ENCODE peak calls at places on chromosomes 13 and 19, in four cellular contexts. I is pancreas, E is OCI-LY7, S is breast epithelium. Q is an unnamed sample.

GRCh38 chr19:34260771-34261173 is 6.4 kb downstream of the GARRE1 start:
- DNase-seq in E (no peak), S (no peak), I (no peak), Q (no peak)

GRCh38 chr13:110197041-110197440 is 109.9 kb downstream of the COL4A1 start:
- DNase-seq in S (no peak), I (no peak), E (no peak), Q (no peak)

GRCh38 chr13:42883771-42884170 is 102.4 kb downstream of the FAM216B start:
- DNase-seq in S (no peak), E (no peak), I (no peak), Q (no peak)

GRCh38 chr19:34998777-34999497 is 1.2 kb upstream of the GRAMD1A start:
- DNase-seq in S (no peak), E (no peak), I (peak), Q (no peak)

GRCh38 chr19:21322528-21322927 is 6.7 kb downstream of the ZNF708 start:
- DNase-seq in I (no peak), S (no peak), E (no peak), Q (no peak)

GRCh38 chr19:6753178-6754031 is 13.8 kb downstream of the SH2D3A start:
- DNase-seq in E (peak), S (no peak), I (peak), Q (peak)

GRCh38 chr19:13788991-13789390 is 6.3 kb upstream of the ZSWIM4 start:
- DNase-seq in E (peak), S (no peak), I (no peak), Q (peak)

GRCh38 chr13:25214371-25215252 is 42.5 kb upstream of the AMER2 start:
- DNase-seq in S (no peak), E (no peak), I (no peak), Q (no peak)

GRCh38 chr13:69280399-69280798 is 827.2 kb upstream of the ATXN8OS start:
- DNase-seq in S (no peak), I (no peak), E (no peak), Q (no peak)

GRCh38 chr13:41622545-41623429 is 165.4 kb downstream of the RGCC start:
- DNase-seq in S (no peak), E (peak), I (no peak), Q (no peak)

GRCh38 chr19:16285769-16286564 is 38.7 kb upstream of the KLF2 start:
- DNase-seq in E (no peak), I (no peak), S (no peak), Q (no peak)

GRCh38 chr19:10651821-10652220 is 2.3 kb upstream of the ILF3 start:
- DNase-seq in S (no peak), I (no peak), E (peak), Q (no peak)

GRCh38 chr19:56687036-56687435 is 15.5 kb upstream of the ZNF835 start:
- DNase-seq in S (no peak), I (no peak), E (no peak), Q (no peak)

GRCh38 chr13:100440756-100441421 is 147.7 kb downstream of the GGACT start:
- DNase-seq in E (no peak), S (no peak), I (no peak), Q (no peak)

GRCh38 chr13:26412263-26412662 is 145.2 kb upstream of the WASF3 start:
- DNase-seq in S (no peak), I (no peak), E (no peak), Q (no peak)

GRCh38 chr13:85567909-85568308 is 231.3 kb downstream of the SLITRK6 start:
- DNase-seq in E (no peak), I (no peak), S (no peak), Q (no peak)

GRCh38 chr13:60267498-60268202 is 103.9 kb upstream of the DIAPH3 start:
- DNase-seq in E (peak), S (no peak), I (peak), Q (no peak)

GRCh38 chr13:101649490-101650126 is 197.1 kb downstream of the ITGBL1 start:
- DNase-seq in S (no peak), I (no peak), E (no peak), Q (no peak)

GRCh38 chr13:43102304-43102703 is 78.9 kb downstream of the DNAJC15 start:
- DNase-seq in E (no peak), S (no peak), I (no peak), Q (no peak)

GRCh38 chr13:91398413-91399188 is at the start of gene GPC5:
- DNase-seq in I (peak), S (peak), E (peak), Q (peak)

GRCh38 chr19:29446331-29446730 is 79.5 kb upstream of the VSTM2B start:
- DNase-seq in E (no peak), S (no peak), I (no peak), Q (no peak)

GRCh38 chr13:79837741-79838450 is 356.9 kb downstream of the NDFIP2 start:
- DNase-seq in I (no peak), E (no peak), S (no peak), Q (no peak)

GRCh38 chr19:40529093-40529954 is 47.3 kb upstream of the SHKBP1 start:
- DNase-seq in S (peak), E (peak), I (peak), Q (peak)

GRCh38 chr13:45518525-45519235 is 53.9 kb downstream of the COG3 start:
- DNase-seq in E (no peak), S (no peak), I (no peak), Q (no peak)

GRCh38 chr19:49635530-49636229 is 4.3 kb downstream of the RRAS start:
- DNase-seq in E (no peak), S (no peak), I (no peak), Q (no peak)

GRCh38 chr19:49638360-49638759 is 1.6 kb downstream of the RRAS start:
- DNase-seq in I (peak), S (no peak), E (no peak), Q (no peak)

GRCh38 chr19:49639401-49640112 is 386 bp downstream of the RRAS start:
- DNase-seq in E (no peak), S (no peak), I (peak), Q (no peak)

GRCh38 chr19:49637865-49638350 is 2.0 kb downstream of the RRAS start:
- DNase-seq in I (peak), E (no peak), S (peak), Q (no peak)

DNA sequence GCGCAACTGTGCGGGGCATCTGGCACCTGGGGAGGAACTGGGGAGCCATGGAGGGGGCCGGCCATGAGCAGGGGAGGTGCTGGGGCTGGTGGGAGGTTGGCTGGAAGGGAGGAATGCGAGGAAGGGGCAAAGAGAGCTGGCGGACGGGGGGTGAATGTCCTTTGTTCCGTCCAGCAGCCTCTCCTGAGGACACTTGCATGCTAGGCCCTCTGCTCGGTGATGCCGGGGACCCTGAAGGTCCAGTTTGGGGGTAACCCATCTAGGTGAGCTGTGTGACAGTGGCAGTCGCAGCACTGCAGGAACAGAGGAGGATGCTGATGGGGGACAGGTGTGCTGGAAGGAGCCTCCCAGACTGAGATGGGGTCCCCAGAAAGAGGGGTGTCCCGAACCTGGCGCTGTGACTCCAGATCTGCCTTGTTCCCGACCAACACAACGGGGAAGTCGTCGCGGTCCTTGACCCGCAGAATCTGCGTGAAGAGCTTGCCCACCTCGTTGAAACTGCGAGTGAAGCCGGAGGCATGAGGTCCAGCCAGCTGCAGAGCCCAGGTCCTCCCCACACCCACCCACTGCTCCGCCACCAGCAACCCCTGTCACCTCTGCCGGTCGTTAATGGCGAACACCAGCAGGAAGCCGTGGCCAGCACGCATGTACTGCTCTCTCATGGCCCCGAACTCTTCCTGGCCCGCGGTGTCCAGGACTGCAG is 3.6 kb downstream of the RRAS start:
- DNase-seq in S (no peak), I (peak), E (no peak), Q (no peak)
- H3K27ac ChIP-seq in S (peak), I (no peak), E (no peak), Q (no peak)

GRCh38 chr19:2064788-2065524 is 13.9 kb upstream of the MKNK2 start:
- DNase-seq in S (no peak), I (no peak), E (no peak), Q (no peak)
- TF ChIP-seq CTCF in S (peak), I (no peak), E (no peak), Q (no peak)

DNA sequence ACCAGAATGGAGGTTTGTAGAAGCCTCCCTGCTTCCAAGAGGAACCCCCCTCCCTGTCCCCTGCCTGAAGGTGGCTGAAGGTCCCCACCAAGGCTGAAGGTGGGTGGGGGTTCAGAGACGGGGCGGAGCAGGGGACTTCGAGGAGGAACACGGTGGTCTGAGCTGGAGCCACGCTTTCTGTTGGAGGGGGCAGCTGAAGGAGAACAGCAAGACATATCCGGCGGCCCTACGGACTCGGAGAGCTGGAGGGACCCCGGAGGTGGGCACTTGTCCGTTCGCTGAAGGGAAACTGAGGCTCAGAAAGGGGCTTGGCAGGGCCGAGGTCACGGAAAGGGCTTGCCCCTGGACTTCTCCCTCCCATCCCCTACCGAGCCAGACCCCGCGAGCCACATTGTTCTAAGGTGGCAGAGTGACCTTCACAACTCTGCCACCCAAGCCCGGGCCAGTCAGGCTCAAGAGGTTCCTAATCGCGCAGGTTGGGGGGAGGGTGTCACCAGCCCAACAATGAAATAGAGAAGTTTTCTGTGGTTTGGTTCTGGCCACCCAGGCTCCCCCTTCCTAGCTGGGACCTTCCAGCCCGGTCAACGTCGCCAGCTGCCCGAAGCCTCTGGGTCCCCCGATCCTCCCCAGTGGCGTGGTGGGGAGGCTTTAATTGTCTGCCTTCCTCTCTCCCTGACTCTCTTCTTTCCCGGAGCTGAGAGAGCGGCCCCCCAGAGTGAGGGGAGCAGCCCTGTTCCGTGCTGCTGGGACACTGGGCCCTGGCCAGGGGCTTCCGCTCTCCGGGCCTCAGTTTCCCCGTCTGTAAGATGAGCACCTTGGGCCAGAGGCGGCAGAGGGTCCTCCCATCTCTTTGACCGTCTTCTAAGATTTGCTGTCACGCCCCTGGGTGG is 15.5 kb upstream of the KCNN1 start:
- DNase-seq in E (no peak), S (no peak), I (no peak), Q (no peak)
- H3K27ac ChIP-seq in E (no peak), S (no peak), I (no peak), Q (no peak)

GRCh38 chr19:42397315-42398166 is 7.4 kb upstream of the CNFN start:
- DNase-seq in I (no peak), S (no peak), E (no peak), Q (no peak)
- TF ChIP-seq CTCF in I (no peak), S (no peak), E (no peak), Q (no peak)

GRCh38 chr13:75757336-75757735 is 121.2 kb downstream of the LMO7 start:
- DNase-seq in E (no peak), S (no peak), I (no peak), Q (no peak)

GRCh38 chr13:75762066-75762937 is 126.2 kb downstream of the LMO7 start:
- DNase-seq in I (no peak), E (no peak), S (no peak), Q (peak)

GRCh38 chr13:75761373-75761772 is 125.2 kb downstream of the LMO7 start:
- DNase-seq in S (no peak), I (no peak), E (no peak), Q (no peak)

GRCh38 chr13:75760182-75760981 is 124.3 kb downstream of the LMO7 start:
- DNase-seq in S (no peak), E (no peak), I (peak), Q (no peak)

GRCh38 chr13:75759531-75759930 is 123.4 kb downstream of the LMO7 start:
- DNase-seq in I (no peak), E (no peak), S (no peak), Q (no peak)
- H3K27ac ChIP-seq in I (peak), E (no peak), S (no peak), Q (no peak)

GRCh38 chr19:43503501-43504425 is 783 bp downstream of the PHLDB3 start:
- DNase-seq in I (peak), S (peak), E (peak), Q (peak)
- TF ChIP-seq CTCF in I (no peak), S (no peak), E (peak), Q (no peak)

DNA sequence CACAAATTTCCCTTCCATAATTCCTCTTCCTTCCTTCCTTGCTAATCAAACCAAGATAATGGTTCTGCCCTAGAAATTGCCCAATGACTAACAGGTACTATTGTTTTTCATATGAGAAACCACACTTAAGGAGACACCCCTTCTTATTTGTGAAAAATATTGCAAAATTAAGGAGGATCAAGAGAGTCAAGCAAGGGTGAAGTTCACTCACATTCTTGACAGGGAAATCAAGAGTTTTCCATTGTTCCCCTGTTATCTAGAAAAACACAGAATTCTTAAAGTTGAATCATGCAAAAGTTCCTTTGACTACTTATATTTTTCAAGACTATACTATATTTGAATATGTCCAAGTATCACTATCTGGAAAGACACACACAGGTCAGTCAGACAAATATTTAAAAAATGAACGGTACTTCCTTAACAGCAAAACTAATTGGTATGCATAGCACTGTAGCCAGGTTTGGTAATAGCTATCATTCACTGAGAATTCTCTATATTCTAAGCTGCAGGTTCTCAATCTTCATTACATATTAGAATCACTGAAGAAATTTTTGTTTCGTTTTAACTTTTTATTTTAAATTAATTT is 897.2 kb downstream of the DIAPH3 start:
- DNase-seq in S (no peak), I (no peak), E (no peak), Q (no peak)
- H3K27ac ChIP-seq in S (no peak), I (no peak), E (no peak), Q (no peak)

GRCh38 chr19:5397804-5398692 is 57.2 kb upstream of the ZNRF4 start:
- DNase-seq in I (no peak), S (no peak), E (peak), Q (no peak)

GRCh38 chr19:5395541-5395940 is 54.9 kb upstream of the PTPRS start:
- DNase-seq in I (no peak), E (no peak), S (no peak), Q (no peak)

GRCh38 chr19:5398693-5399057 is 56.5 kb upstream of the ZNRF4 start:
- DNase-seq in S (no peak), E (no peak), I (no peak), Q (no peak)

GRCh38 chr19:5395996-5396939 is 55.7 kb upstream of the PTPRS start:
- DNase-seq in I (no peak), E (no peak), S (no peak), Q (no peak)

GRCh38 chr19:5396963-5397362 is 56.4 kb upstream of the PTPRS start:
- DNase-seq in I (no peak), E (no peak), S (no peak), Q (no peak)
- TF ChIP-seq CTCF in I (no peak), E (no peak), S (no peak), Q (no peak)

DNA sequence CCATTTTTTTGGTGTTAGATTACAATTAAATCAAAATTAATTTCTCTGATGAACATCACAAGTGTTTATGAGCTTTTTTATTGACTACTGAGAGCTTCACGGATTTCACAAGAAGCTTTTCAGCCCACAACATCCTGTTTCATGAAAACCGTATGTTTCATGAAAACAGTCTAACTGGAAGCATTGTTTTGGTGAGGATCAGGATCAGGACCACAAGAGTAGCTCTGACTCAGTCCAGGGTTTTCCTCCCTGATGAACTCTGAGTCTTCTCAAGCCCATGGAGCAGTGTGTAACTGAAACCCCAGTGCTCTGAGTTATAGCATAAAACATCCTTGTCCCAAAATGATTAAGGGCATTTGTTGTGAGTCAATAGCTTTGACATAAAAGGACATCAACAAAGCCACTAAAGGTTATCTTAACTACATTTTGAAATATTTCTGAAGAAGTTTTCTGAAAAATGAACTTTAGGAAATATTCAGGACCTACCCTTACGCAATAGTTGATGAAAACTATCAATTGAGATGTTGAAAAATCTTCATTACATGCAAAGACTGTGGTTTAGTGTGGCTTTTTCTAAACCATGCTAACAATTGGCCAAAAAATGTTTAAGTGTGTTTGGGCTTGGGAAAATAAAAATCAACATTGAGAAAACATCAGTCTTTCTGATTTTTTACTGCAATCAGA is 49.3 kb downstream of the UFM1 start:
- DNase-seq in S (no peak), I (no peak), E (no peak), Q (no peak)
- H3K27ac ChIP-seq in S (no peak), I (no peak), E (no peak), Q (no peak)

GRCh38 chr13:95707442-95708389 is 30.8 kb downstream of the DNAJC3 start:
- DNase-seq in I (no peak), S (no peak), E (no peak), Q (no peak)

GRCh38 chr13:95706356-95706755 is 29.4 kb downstream of the DNAJC3 start:
- DNase-seq in S (no peak), I (no peak), E (no peak), Q (no peak)

GRCh38 chr13:95707035-95707434 is 30.1 kb downstream of the DNAJC3 start:
- DNase-seq in E (no peak), S (no peak), I (no peak), Q (no peak)

GRCh38 chr13:95708390-95708774 is 31.4 kb downstream of the DNAJC3 start:
- DNase-seq in E (no peak), I (no peak), S (no peak), Q (no peak)

DNA sequence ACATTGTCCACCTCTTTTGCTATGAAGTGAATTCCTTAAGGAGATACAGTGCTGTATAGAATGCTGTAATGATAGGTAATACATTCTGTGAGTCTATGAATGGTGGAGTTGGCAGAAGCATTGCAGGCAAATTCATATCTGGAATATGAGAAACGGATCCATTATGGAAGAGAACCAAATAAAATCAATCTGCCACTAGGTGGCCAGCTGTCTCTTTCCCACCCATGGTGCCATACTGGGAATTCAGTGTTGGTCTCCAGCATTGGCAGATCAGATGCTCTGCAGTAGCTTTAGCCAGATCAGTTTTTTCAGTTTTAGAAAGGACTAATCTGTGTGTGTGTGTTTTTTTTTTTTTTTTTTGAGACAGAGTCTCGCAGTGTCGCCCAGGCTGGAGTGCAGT is 27.6 kb downstream of the DNAJC3 start:
- DNase-seq in E (no peak), S (no peak), I (peak), Q (no peak)
- TF ChIP-seq CTCF in E (peak), S (no peak), I (peak), Q (no peak)